ENCODE peak calls at places on chromosome 11, in nine cellular contexts. C is germinal center, W is NCI-H2029, Y is WERI-Rb-1, D is AG08396, M is HuH-7.5, O is fibroblast of villous mesenchyme, U is spleen, E is A549. H is an unnamed sample.

GRCh38 chr11:126411971-126412381 is 56.5 kb downstream of the ST3GAL4 start:
- DNase-seq in W (no peak), O (no peak), C (no peak), E (no peak), Y (peak), D (no peak), M (no peak), U (peak), H (no peak)

GRCh38 chr11:125886997-125887372 is 483 bp upstream of the HYLS1 start:
- DNase-seq in C (peak), W (peak), O (peak), E (peak), M (no peak), U (peak), D (no peak), Y (no peak), H (no peak)

GRCh38 chr11:102936864-102937509 is 18.5 kb downstream of the MMP13 start:
- DNase-seq in U (no peak), E (no peak), C (no peak), M (no peak), W (no peak), Y (no peak), O (no peak), D (no peak), H (no peak)

GRCh38 chr11:35953081-35953480 is 9.2 kb downstream of the LDLRAD3 start:
- DNase-seq in D (no peak), Y (no peak), U (no peak), M (no peak), W (no peak), O (no peak), C (no peak), E (no peak), H (peak)

GRCh38 chr11:1547467-1548098 is 24.5 kb downstream of the DUSP8 start:
- DNase-seq in M (no peak), D (no peak), U (no peak), W (no peak), O (no peak), E (no peak), C (no peak), Y (no peak), H (no peak)

GRCh38 chr11:7413961-7414728 is 71.2 kb upstream of the OLFML1 start:
- DNase-seq in C (no peak), Y (no peak), M (no peak), E (no peak), W (no peak), O (no peak), U (no peak), D (no peak), H (no peak)

GRCh38 chr11:12853652-12854296 is 155.3 kb upstream of the RASSF10 start:
- DNase-seq in U (no peak), E (peak), Y (no peak), C (no peak), O (peak), W (no peak), M (no peak), D (no peak), H (no peak)

GRCh38 chr11:34837246-34837856 is 78.8 kb downstream of the APIP start:
- DNase-seq in D (no peak), U (no peak), W (no peak), E (peak), O (no peak), C (no peak), M (no peak), Y (peak), H (no peak)

GRCh38 chr11:62544521-62545436 is 1.8 kb downstream of the AHNAK start:
- DNase-seq in C (no peak), Y (no peak), M (peak), U (no peak), E (peak), W (no peak), D (peak), O (no peak), H (no peak)

GRCh38 chr11:119493712-119494111 is 70.7 kb upstream of the THY1 start:
- DNase-seq in M (peak), U (no peak), E (no peak), D (peak), W (no peak), O (peak), C (no peak), Y (no peak), H (no peak)

GRCh38 chr11:76257040-76257730 is 50.9 kb upstream of the WNT11 start:
- DNase-seq in Y (no peak), C (no peak), D (no peak), W (no peak), U (no peak), M (no peak), O (no peak), E (no peak), H (no peak)

GRCh38 chr11:794766-795637 is 3.1 kb downstream of the SLC25A22 start:
- DNase-seq in D (no peak), E (no peak), Y (peak), O (no peak), C (no peak), W (no peak), M (no peak), U (peak), H (no peak)

GRCh38 chr11:68764746-68765145 is 13.4 kb upstream of the TESMIN start:
- DNase-seq in C (no peak), D (no peak), W (no peak), M (no peak), U (no peak), E (no peak), O (no peak), Y (no peak), H (no peak)

GRCh38 chr11:112523477-112523876 is 262.8 kb upstream of the PLET1 start:
- DNase-seq in M (no peak), D (no peak), U (no peak), Y (no peak), E (no peak), W (no peak), O (no peak), C (no peak), H (peak)

GRCh38 chr11:117328414-117329010 is 858 bp downstream of the CEP164 start:
- DNase-seq in U (peak), E (no peak), W (no peak), Y (no peak), O (peak), D (peak), C (no peak), M (no peak), H (no peak)

GRCh38 chr11:134944986-134945385 is 532.9 kb upstream of the B3GAT1 start:
- DNase-seq in Y (no peak), D (no peak), O (no peak), E (no peak), M (no peak), U (no peak), C (no peak), W (no peak), H (no peak)

GRCh38 chr11:45661417-45662055 is 3.9 kb downstream of the CHST1 start:
- DNase-seq in D (no peak), E (no peak), M (no peak), O (no peak), U (peak), Y (no peak), C (no peak), W (no peak), H (no peak)

GRCh38 chr11:120303004-120303637 is 22.0 kb upstream of the TLCD5 start:
- DNase-seq in C (peak), E (peak), Y (peak), D (peak), W (peak), U (no peak), O (peak), M (no peak), H (peak)

GRCh38 chr11:79902493-79902892 is 461.7 kb upstream of the TENM4 start:
- DNase-seq in U (no peak), E (no peak), W (no peak), M (no peak), Y (no peak), O (no peak), D (peak), C (no peak), H (no peak)

GRCh38 chr11:67290801-67291200 is 1.7 kb downstream of the ANKRD13D start:
- DNase-seq in E (no peak), U (peak), M (no peak), Y (peak), W (no peak), O (peak), C (no peak), D (no peak), H (no peak)

GRCh38 chr11:33536178-33536577 is 164.4 kb downstream of the C11orf91 start:
- DNase-seq in E (no peak), Y (no peak), D (no peak), O (no peak), U (no peak), W (no peak), M (no peak), C (no peak), H (no peak)

GRCh38 chr11:73204711-73205121 is 13.4 kb upstream of the P2RY2 start:
- DNase-seq in W (no peak), M (no peak), E (no peak), O (no peak), D (no peak), C (no peak), U (peak), Y (no peak), H (peak)

GRCh38 chr11:103662880-103663279 is 373.6 kb upstream of the DDI1 start:
- DNase-seq in D (no peak), O (peak), E (no peak), M (no peak), Y (no peak), W (no peak), C (peak), U (no peak), H (no peak)

GRCh38 chr11:77410076-77410827 is 63.6 kb downstream of the PAK1 start:
- DNase-seq in Y (no peak), E (no peak), C (no peak), U (no peak), D (no peak), O (no peak), M (no peak), W (no peak), H (no peak)

GRCh38 chr11:843086-843704 is 543 bp downstream of the TSPAN4 start:
- DNase-seq in U (peak), D (no peak), E (no peak), M (no peak), W (no peak), Y (no peak), C (no peak), O (no peak), H (no peak)

GRCh38 chr11:122661182-122661945 is 5.8 kb downstream of the UBASH3B start:
- DNase-seq in U (no peak), Y (no peak), M (no peak), C (no peak), D (peak), O (peak), E (no peak), W (peak), H (no peak)

GRCh38 chr11:115488945-115489344 is 15.3 kb downstream of the CADM1 start:
- DNase-seq in U (no peak), E (peak), O (peak), M (no peak), Y (no peak), D (peak), C (no peak), W (no peak), H (no peak)

GRCh38 chr11:105296806-105297205 is 157.2 kb upstream of the CARD18 start:
- DNase-seq in O (no peak), C (no peak), M (no peak), D (no peak), Y (no peak), E (no peak), W (no peak), U (no peak), H (no peak)

GRCh38 chr11:114296190-114296978 is at the start of gene NNMT:
- DNase-seq in M (no peak), D (peak), C (no peak), U (no peak), O (peak), W (no peak), Y (no peak), E (peak), H (no peak)

GRCh38 chr11:82733444-82734119 is at the start of gene FAM181B:
- DNase-seq in M (peak), W (no peak), E (peak), C (peak), Y (peak), D (peak), O (peak), U (peak), H (no peak)